ENCODE peak calls at places on chromosome 1, in six cellular contexts. U is activated effector memory CD4-positive, alpha-beta T cell treated with anti-CD3 and anti-CD28 coated beads, Interleukin-2, amount 50 U/mL, for 16 hours; B is left ventricle myocardium inferior; N is G401; A is kidney tubule cell; O is activated CD4-positive, alpha-beta T cell treated with anti-CD3 and anti-CD28 coated beads, Interleukin-2, amount 10 ng/mL, durations not matched to agents 7 days and 5 days. K is an unnamed sample.

GRCh38 chr1:244256086-244256485 is 195.6 kb downstream of the ADSS2 start:
- DNase-seq in O (no peak), U (no peak), B (no peak), N (peak), A (no peak), K (no peak)

GRCh38 chr1:72366473-72366872 is 84.1 kb upstream of the NEGR1 start:
- DNase-seq in U (no peak), B (no peak), N (no peak), O (no peak), A (peak), K (no peak)

GRCh38 chr1:100036718-100037664 is 67.2 kb downstream of the SLC35A3 start:
- DNase-seq in O (no peak), N (peak), B (no peak), U (no peak), A (peak), K (no peak)

GRCh38 chr1:116020668-116021272 is 44.5 kb downstream of the SLC22A15 start:
- DNase-seq in A (peak), U (peak), N (peak), B (peak), O (peak), K (peak)

GRCh38 chr1:116879478-116880133 is 30.1 kb upstream of the PTGFRN start:
- DNase-seq in A (no peak), N (no peak), U (no peak), B (no peak), O (no peak), K (peak)

GRCh38 chr1:181100015-181100905 is 11.8 kb downstream of the IER5 start:
- DNase-seq in B (no peak), N (no peak), O (no peak), U (peak), A (no peak), K (no peak)

GRCh38 chr1:233387585-233387984 is 60.1 kb downstream of the MAP3K21 start:
- DNase-seq in O (no peak), A (no peak), U (no peak), B (no peak), N (no peak), K (no peak)

GRCh38 chr1:115526900-115527299 is 114.9 kb upstream of the VANGL1 start:
- DNase-seq in B (no peak), A (no peak), U (no peak), N (no peak), O (no peak), K (no peak)

GRCh38 chr1:93029317-93029716 is 49.8 kb upstream of the MTF2 start:
- DNase-seq in A (no peak), O (peak), B (no peak), N (no peak), U (peak), K (no peak)

GRCh38 chr1:2334883-2335534 is 56.3 kb downstream of the MORN1 start:
- DNase-seq in O (no peak), N (no peak), U (no peak), A (no peak), B (no peak), K (no peak)

GRCh38 chr1:201917362-201918033 is 28.8 kb downstream of the SHISA4 start:
- DNase-seq in A (no peak), O (no peak), B (no peak), N (no peak), U (no peak), K (no peak)

GRCh38 chr1:161952603-161953172 is 71.0 kb downstream of the OLFML2B start:
- DNase-seq in A (no peak), B (no peak), O (no peak), N (no peak), U (no peak), K (no peak)

GRCh38 chr1:216055004-216055403 is 368.2 kb downstream of the USH2A start:
- DNase-seq in A (no peak), O (no peak), B (no peak), N (no peak), U (no peak), K (no peak)

GRCh38 chr1:43671626-43672330 is 21.8 kb downstream of the KDM4A start:
- DNase-seq in U (no peak), A (peak), O (no peak), N (no peak), B (no peak), K (no peak)

GRCh38 chr1:10528066-10529014 is 53.6 kb downstream of the PEX14 start:
- DNase-seq in U (no peak), O (no peak), N (no peak), A (peak), B (peak), K (no peak)

GRCh38 chr1:84757301-84757700 is 67.0 kb upstream of the SSX2IP start:
- DNase-seq in O (no peak), N (peak), B (no peak), U (no peak), A (no peak), K (no peak)

GRCh38 chr1:40244138-40244744 is 3.5 kb upstream of the TMCO2 start:
- DNase-seq in U (no peak), N (peak), O (no peak), A (no peak), B (no peak), K (no peak)

GRCh38 chr1:157975216-157975615 is 18.2 kb upstream of the KIRREL1 start:
- DNase-seq in N (no peak), B (no peak), U (no peak), O (no peak), A (no peak), K (no peak)

GRCh38 chr1:201531551-201532425 is 7.1 kb upstream of the NAV1 start:
- DNase-seq in A (no peak), O (no peak), B (peak), N (no peak), U (no peak), K (no peak)

GRCh38 chr1:2391034-2391384 is 345 bp downstream of the MORN1 start:
- DNase-seq in O (no peak), A (peak), U (peak), B (no peak), N (peak), K (peak)

GRCh38 chr1:59506952-59507351 is 210.1 kb downstream of the FGGY start:
- DNase-seq in U (no peak), O (no peak), B (no peak), A (peak), N (no peak), K (peak)

GRCh38 chr1:9537863-9538668 is 1.2 kb upstream of the SLC25A33 start:
- DNase-seq in N (no peak), A (no peak), U (no peak), B (no peak), O (no peak), K (no peak)

GRCh38 chr1:68087184-68087583 is 36.8 kb upstream of the DIRAS3 start:
- DNase-seq in U (no peak), N (no peak), B (no peak), A (peak), O (no peak), K (no peak)

GRCh38 chr1:226248091-226248490 is 24.6 kb downstream of the MIXL1 start:
- DNase-seq in A (no peak), U (no peak), B (no peak), O (no peak), N (no peak), K (no peak)

GRCh38 chr1:30083800-30084464 is 639.5 kb downstream of the MATN1 start:
- DNase-seq in N (no peak), U (no peak), A (peak), B (no peak), O (no peak), K (no peak)

GRCh38 chr1:68969430-68969829 is 472.5 kb upstream of the DEPDC1 start:
- DNase-seq in B (no peak), N (no peak), O (no peak), A (peak), U (no peak), K (no peak)

GRCh38 chr1:41313661-41314131 is 47.5 kb upstream of the FOXO6 start:
- DNase-seq in N (no peak), B (no peak), A (peak), U (no peak), O (peak), K (no peak)